ENCODE peak calls at places on chromosomes 2 and 18, in seven cellular contexts. One of them, this sample, is unnamed.

GRCh38 chr2:100416397-100416938 is 1.0 kb downstream of the CHST10 start:
- DNase-seq in left lung: no peak
- DNase-seq in uterus: no peak
- DNase-seq in GM23248: peak
- DNase-seq in NCI-H510A treated with DMSO at 0.1 percent for 48 hours: no peak
- DNase-seq in AG08396: no peak
- DNase-seq in mesothelial cell of epicardium: no peak
- DNase-seq in this sample: no peak

GRCh38 chr2:62347563-62348270 is 151.8 kb downstream of the B3GNT2 start:
- DNase-seq in left lung: no peak
- DNase-seq in GM23248: no peak
- DNase-seq in uterus: no peak
- DNase-seq in NCI-H510A treated with DMSO at 0.1 percent for 48 hours: no peak
- DNase-seq in mesothelial cell of epicardium: no peak
- DNase-seq in AG08396: no peak
- DNase-seq in this sample: no peak

GRCh38 chr18:48899558-48900174 is 51.1 kb downstream of the SMAD7 start:
- DNase-seq in mesothelial cell of epicardium: no peak
- DNase-seq in NCI-H510A treated with DMSO at 0.1 percent for 48 hours: no peak
- DNase-seq in left lung: no peak
- DNase-seq in uterus: no peak
- DNase-seq in GM23248: no peak
- DNase-seq in AG08396: no peak
- DNase-seq in this sample: peak

GRCh38 chr2:59886758-59887157 is 666.7 kb downstream of the BCL11A start:
- DNase-seq in AG08396: no peak
- DNase-seq in mesothelial cell of epicardium: no peak
- DNase-seq in uterus: no peak
- DNase-seq in NCI-H510A treated with DMSO at 0.1 percent for 48 hours: no peak
- DNase-seq in GM23248: no peak
- DNase-seq in left lung: no peak
- DNase-seq in this sample: no peak

GRCh38 chr18:34659579-34660517 is 50.2 kb upstream of the DTNA start:
- DNase-seq in mesothelial cell of epicardium: no peak
- DNase-seq in uterus: peak
- DNase-seq in GM23248: peak
- DNase-seq in left lung: peak
- DNase-seq in AG08396: peak
- DNase-seq in NCI-H510A treated with DMSO at 0.1 percent for 48 hours: peak
- DNase-seq in this sample: peak

GRCh38 chr2:132400169-132400900 is 16.3 kb upstream of the GPR39 start:
- DNase-seq in mesothelial cell of epicardium: no peak
- DNase-seq in uterus: peak
- DNase-seq in left lung: no peak
- DNase-seq in GM23248: peak
- DNase-seq in AG08396: peak
- DNase-seq in NCI-H510A treated with DMSO at 0.1 percent for 48 hours: no peak
- DNase-seq in this sample: no peak

GRCh38 chr2:108593547-108594098 is 59.4 kb downstream of the LIMS1 start:
- DNase-seq in mesothelial cell of epicardium: no peak
- DNase-seq in left lung: no peak
- DNase-seq in uterus: no peak
- DNase-seq in NCI-H510A treated with DMSO at 0.1 percent for 48 hours: no peak
- DNase-seq in GM23248: peak
- DNase-seq in AG08396: no peak
- DNase-seq in this sample: no peak

GRCh38 chr2:147662221-147662620 is 182.6 kb upstream of the ACVR2A start:
- DNase-seq in mesothelial cell of epicardium: no peak
- DNase-seq in left lung: no peak
- DNase-seq in uterus: no peak
- DNase-seq in NCI-H510A treated with DMSO at 0.1 percent for 48 hours: no peak
- DNase-seq in AG08396: no peak
- DNase-seq in GM23248: no peak
- DNase-seq in this sample: no peak

GRCh38 chr2:74550231-74550630 is 3.5 kb downstream of the LOXL3 start:
- DNase-seq in mesothelial cell of epicardium: no peak
- DNase-seq in AG08396: no peak
- DNase-seq in uterus: no peak
- DNase-seq in GM23248: no peak
- DNase-seq in NCI-H510A treated with DMSO at 0.1 percent for 48 hours: no peak
- DNase-seq in left lung: no peak
- DNase-seq in this sample: no peak

GRCh38 chr2:15619938-15620337 is 28.3 kb downstream of the DDX1 start:
- DNase-seq in NCI-H510A treated with DMSO at 0.1 percent for 48 hours: no peak
- DNase-seq in left lung: no peak
- DNase-seq in GM23248: no peak
- DNase-seq in AG08396: no peak
- DNase-seq in mesothelial cell of epicardium: no peak
- DNase-seq in uterus: no peak
- DNase-seq in this sample: no peak

GRCh38 chr2:36409971-36410370 is 54.4 kb downstream of the CRIM1 start:
- DNase-seq in uterus: no peak
- DNase-seq in NCI-H510A treated with DMSO at 0.1 percent for 48 hours: no peak
- DNase-seq in mesothelial cell of epicardium: no peak
- DNase-seq in left lung: no peak
- DNase-seq in GM23248: no peak
- DNase-seq in AG08396: no peak
- DNase-seq in this sample: no peak

GRCh38 chr2:118003396-118003824 is 10.5 kb downstream of the CCDC93 start:
- DNase-seq in uterus: peak
- DNase-seq in mesothelial cell of epicardium: peak
- DNase-seq in NCI-H510A treated with DMSO at 0.1 percent for 48 hours: peak
- DNase-seq in AG08396: peak
- DNase-seq in left lung: no peak
- DNase-seq in GM23248: peak
- DNase-seq in this sample: peak

GRCh38 chr2:159775006-159775405 is 23.0 kb downstream of the CD302 start:
- DNase-seq in AG08396: no peak
- DNase-seq in left lung: no peak
- DNase-seq in uterus: no peak
- DNase-seq in GM23248: no peak
- DNase-seq in mesothelial cell of epicardium: no peak
- DNase-seq in NCI-H510A treated with DMSO at 0.1 percent for 48 hours: no peak
- DNase-seq in this sample: no peak

GRCh38 chr2:191740016-191740419 is 62.1 kb downstream of the NABP1 start:
- DNase-seq in uterus: no peak
- DNase-seq in GM23248: peak
- DNase-seq in NCI-H510A treated with DMSO at 0.1 percent for 48 hours: no peak
- DNase-seq in mesothelial cell of epicardium: no peak
- DNase-seq in AG08396: no peak
- DNase-seq in left lung: no peak
- DNase-seq in this sample: no peak

GRCh38 chr18:13216732-13217465 is 1.7 kb upstream of the LDLRAD4 start:
- DNase-seq in NCI-H510A treated with DMSO at 0.1 percent for 48 hours: no peak
- DNase-seq in left lung: peak
- DNase-seq in mesothelial cell of epicardium: peak
- DNase-seq in AG08396: peak
- DNase-seq in GM23248: peak
- DNase-seq in uterus: peak
- DNase-seq in this sample: peak

GRCh38 chr18:13427354-13427753 is 208.8 kb downstream of the LDLRAD4 start:
- DNase-seq in uterus: peak
- DNase-seq in AG08396: no peak
- DNase-seq in left lung: no peak
- DNase-seq in mesothelial cell of epicardium: no peak
- DNase-seq in GM23248: no peak
- DNase-seq in NCI-H510A treated with DMSO at 0.1 percent for 48 hours: no peak
- DNase-seq in this sample: no peak

GRCh38 chr18:63155169-63155852 is 164.3 kb downstream of the BCL2 start:
- DNase-seq in mesothelial cell of epicardium: peak
- DNase-seq in AG08396: no peak
- DNase-seq in GM23248: no peak
- DNase-seq in uterus: no peak
- DNase-seq in NCI-H510A treated with DMSO at 0.1 percent for 48 hours: peak
- DNase-seq in left lung: peak
- DNase-seq in this sample: peak

GRCh38 chr2:72112421-72112820 is 35.2 kb downstream of the CYP26B1 start:
- DNase-seq in AG08396: no peak
- DNase-seq in NCI-H510A treated with DMSO at 0.1 percent for 48 hours: no peak
- DNase-seq in GM23248: peak
- DNase-seq in mesothelial cell of epicardium: no peak
- DNase-seq in uterus: no peak
- DNase-seq in left lung: no peak
- DNase-seq in this sample: no peak

GRCh38 chr2:228709788-228710371 is 528.4 kb upstream of the SPHKAP start:
- DNase-seq in left lung: no peak
- DNase-seq in AG08396: no peak
- DNase-seq in NCI-H510A treated with DMSO at 0.1 percent for 48 hours: no peak
- DNase-seq in GM23248: no peak
- DNase-seq in mesothelial cell of epicardium: no peak
- DNase-seq in uterus: no peak
- DNase-seq in this sample: no peak

GRCh38 chr18:59536181-59536580 is 161.0 kb downstream of the CCBE1 start:
- DNase-seq in AG08396: peak
- DNase-seq in mesothelial cell of epicardium: no peak
- DNase-seq in GM23248: peak
- DNase-seq in uterus: no peak
- DNase-seq in NCI-H510A treated with DMSO at 0.1 percent for 48 hours: no peak
- DNase-seq in left lung: no peak
- DNase-seq in this sample: no peak

GRCh38 chr2:160269365-160269764 is 69.3 kb upstream of the ITGB6 start:
- DNase-seq in left lung: no peak
- DNase-seq in uterus: peak
- DNase-seq in GM23248: peak
- DNase-seq in NCI-H510A treated with DMSO at 0.1 percent for 48 hours: peak
- DNase-seq in AG08396: peak
- DNase-seq in mesothelial cell of epicardium: no peak
- DNase-seq in this sample: peak

GRCh38 chr18:63342206-63342605 is 22.6 kb upstream of the BCL2 start:
- DNase-seq in NCI-H510A treated with DMSO at 0.1 percent for 48 hours: peak
- DNase-seq in GM23248: peak
- DNase-seq in left lung: no peak
- DNase-seq in AG08396: no peak
- DNase-seq in uterus: peak
- DNase-seq in mesothelial cell of epicardium: no peak
- DNase-seq in this sample: no peak

GRCh38 chr2:163774862-163775261 is 39.1 kb upstream of the FIGN start:
- DNase-seq in mesothelial cell of epicardium: no peak
- DNase-seq in uterus: no peak
- DNase-seq in AG08396: peak
- DNase-seq in left lung: no peak
- DNase-seq in GM23248: peak
- DNase-seq in NCI-H510A treated with DMSO at 0.1 percent for 48 hours: no peak
- DNase-seq in this sample: no peak

GRCh38 chr18:3012306-3012919 is 531 bp downstream of the LPIN2 start:
- DNase-seq in GM23248: peak
- DNase-seq in mesothelial cell of epicardium: peak
- DNase-seq in NCI-H510A treated with DMSO at 0.1 percent for 48 hours: no peak
- DNase-seq in uterus: peak
- DNase-seq in left lung: no peak
- DNase-seq in AG08396: peak
- DNase-seq in this sample: peak

GRCh38 chr2:137964859-137965459 is 686 bp downstream of the HNMT start:
- DNase-seq in GM23248: no peak
- DNase-seq in mesothelial cell of epicardium: no peak
- DNase-seq in left lung: no peak
- DNase-seq in NCI-H510A treated with DMSO at 0.1 percent for 48 hours: no peak
- DNase-seq in AG08396: no peak
- DNase-seq in uterus: no peak
- DNase-seq in this sample: no peak